ENCODE peak calls at places on chromosomes 11 and 22, in six cellular contexts. P is astrocyte of the spinal cord, K is thoracic aorta, L is cardiac muscle cell, A is brain microvascular endothelial cell, X is NT2/D1. N is an unnamed sample.

GRCh38 chr11:12831471-12832202 is 157.4 kb downstream of the TEAD1 start:
- DNase-seq in P (no peak), K (no peak), L (no peak), A (no peak), X (no peak), N (no peak)

GRCh38 chr22:36017661-36018091 is 10.9 kb downstream of the RBFOX2 start:
- DNase-seq in P (no peak), K (no peak), L (no peak), A (no peak), X (no peak), N (no peak)

GRCh38 chr11:6548121-6548520 is 51.0 kb downstream of the DNHD1 start:
- DNase-seq in P (no peak), K (no peak), L (no peak), A (no peak), X (no peak), N (no peak)

GRCh38 chr11:42778193-42778592 is 533.6 kb upstream of the API5 start:
- DNase-seq in P (no peak), K (no peak), L (no peak), A (no peak), X (peak; percentile 27), N (no peak)

GRCh38 chr11:26076591-26076990 is 255.3 kb upstream of the ANO3 start:
- DNase-seq in P (no peak), K (no peak), L (no peak), A (no peak), X (no peak), N (no peak)

GRCh38 chr11:108117746-108118371 is 3.5 kb upstream of the ACAT1 start:
- DNase-seq in P (peak; percentile 72), K (no peak), L (peak; percentile 78), A (no peak), X (no peak), N (peak; percentile 36)

GRCh38 chr11:117421471-117421870 is 93.8 kb downstream of the CEP164 start:
- DNase-seq in P (no peak), K (no peak), L (no peak), A (no peak), X (no peak), N (no peak)

GRCh38 chr11:97739892-97740782 is 1280.6 kb upstream of the CNTN5 start:
- DNase-seq in P (peak; percentile 83), K (no peak), L (peak; percentile 94), A (no peak), X (no peak), N (peak; percentile 55)

GRCh38 chr22:35540600-35541253 is at the start of gene RASD2:
- DNase-seq in P (no peak), K (no peak), L (peak; percentile 31), A (no peak), X (no peak), N (no peak)

GRCh38 chr22:38730411-38730871 is 24.7 kb downstream of the GTPBP1 start:
- DNase-seq in P (no peak), K (no peak), L (no peak), A (no peak), X (no peak), N (no peak)

GRCh38 chr22:22196018-22196533 is 48.5 kb upstream of the VPREB1 start:
- DNase-seq in P (no peak), K (no peak), L (no peak), A (no peak), X (no peak), N (no peak)

GRCh38 chr22:38228326-38228872 is 26.6 kb downstream of the MAFF start:
- DNase-seq in P (peak; percentile 33), K (no peak), L (peak; percentile 32), A (no peak), X (no peak), N (no peak)

GRCh38 chr11:16034074-16034473 is 322.3 kb downstream of the SOX6 start:
- DNase-seq in P (no peak), K (no peak), L (peak; percentile 35), A (no peak), X (no peak), N (no peak)

GRCh38 chr11:118789501-118790356 is 1.2 kb downstream of the DDX6 start:
- DNase-seq in P (peak; percentile 33), K (no peak), L (peak; percentile 33), A (peak; percentile 1), X (no peak), N (no peak)

GRCh38 chr22:19058713-19059451 is 63.3 kb downstream of the DGCR2 start:
- DNase-seq in P (no peak), K (no peak), L (no peak), A (no peak), X (no peak), N (no peak)

GRCh38 chr11:13449522-13449921 is 13.5 kb downstream of the BTBD10 start:
- DNase-seq in P (no peak), K (no peak), L (no peak), A (no peak), X (no peak), N (no peak)

GRCh38 chr11:61632096-61632495 is 48.1 kb upstream of the DAGLA start:
- DNase-seq in P (no peak), K (no peak), L (no peak), A (no peak), X (no peak), N (no peak)

GRCh38 chr11:130161441-130161840 is 1.9 kb downstream of the ST14 start:
- DNase-seq in P (no peak), K (no peak), L (no peak), A (no peak), X (no peak), N (no peak)

GRCh38 chr11:83006877-83007330 is 64.8 kb downstream of the RAB30 start:
- DNase-seq in P (no peak), K (no peak), L (no peak), A (no peak), X (no peak), N (no peak)

GRCh38 chr22:36807627-36808026 is 9.2 kb downstream of the PVALB start:
- DNase-seq in P (no peak), K (no peak), L (peak; percentile 5), A (no peak), X (no peak), N (no peak)

GRCh38 chr11:3204141-3205015 is 14.2 kb downstream of the MRGPRG start:
- DNase-seq in P (no peak), K (no peak), L (no peak), A (no peak), X (no peak), N (no peak)

GRCh38 chr11:63888170-63889086 is 28.5 kb downstream of the RCOR2 start:
- DNase-seq in P (peak; percentile 49), K (peak; percentile 16), L (peak; percentile 80), A (peak; percentile 46), X (no peak), N (peak; percentile 47)

GRCh38 chr11:45745065-45745811 is 59.7 kb upstream of the SLC35C1 start:
- DNase-seq in P (no peak), K (no peak), L (peak; percentile 73), A (no peak), X (no peak), N (no peak)

DNA sequence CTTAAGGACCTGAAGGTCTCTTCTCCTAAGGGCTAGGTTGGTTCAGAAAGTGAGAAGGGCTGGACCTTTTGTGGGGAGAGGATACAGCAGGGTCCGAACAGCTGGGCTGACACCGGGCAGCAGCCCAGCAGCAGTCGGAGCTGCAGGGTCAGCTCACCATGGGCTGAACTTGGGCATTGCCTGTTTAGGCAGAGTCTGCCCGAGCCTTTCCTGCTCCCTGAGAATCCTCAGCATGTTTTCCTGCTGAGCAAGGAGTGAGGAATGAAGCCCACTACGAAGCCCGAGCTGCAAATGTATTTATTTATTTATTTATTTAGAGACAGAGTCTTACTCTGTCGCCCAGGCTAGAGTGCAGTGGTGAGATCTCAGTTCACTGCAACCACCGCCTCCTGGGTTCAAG is 83.9 kb downstream of the PTPRJ start:
- DNase-seq in P (peak; percentile 71), K (no peak), L (peak; percentile 68), A (peak; percentile 79), X (no peak), N (no peak)
- H3K4me3 ChIP-seq in P (no peak overlapping the region), K (peak overlapping the region; percentile 43), L (no peak overlapping the region), A (no peak overlapping the region), X (no peak overlapping the region), N (no peak overlapping the region)

DNA sequence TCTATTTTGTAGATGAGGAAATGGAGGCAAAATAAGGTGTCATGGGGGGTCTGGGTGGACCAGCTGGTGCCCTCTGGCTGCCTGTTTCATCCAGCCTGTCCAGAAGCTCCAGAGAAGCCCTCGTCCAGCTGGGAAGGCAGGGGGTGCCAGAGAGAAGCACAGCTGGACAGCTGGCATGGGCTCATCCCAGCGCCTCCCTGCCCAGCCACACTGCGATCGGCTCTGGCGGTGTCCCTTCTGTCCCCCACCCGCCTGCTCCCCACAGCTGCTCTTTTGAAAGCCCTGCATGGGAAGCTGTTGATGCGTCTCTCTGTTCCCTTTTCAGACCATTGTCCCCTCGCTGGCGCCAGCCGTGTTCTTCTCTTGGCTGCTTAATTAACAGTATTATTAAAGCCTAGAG is 86.5 kb downstream of the MN1 start:
- DNase-seq in P (no peak), K (no peak), L (no peak), A (no peak), X (no peak), N (no peak)
- H3K4me3 ChIP-seq in P (no peak overlapping the region), K (no peak overlapping the region), L (no peak overlapping the region), A (no peak overlapping the region), X (no peak overlapping the region), N (no peak overlapping the region)

DNA sequence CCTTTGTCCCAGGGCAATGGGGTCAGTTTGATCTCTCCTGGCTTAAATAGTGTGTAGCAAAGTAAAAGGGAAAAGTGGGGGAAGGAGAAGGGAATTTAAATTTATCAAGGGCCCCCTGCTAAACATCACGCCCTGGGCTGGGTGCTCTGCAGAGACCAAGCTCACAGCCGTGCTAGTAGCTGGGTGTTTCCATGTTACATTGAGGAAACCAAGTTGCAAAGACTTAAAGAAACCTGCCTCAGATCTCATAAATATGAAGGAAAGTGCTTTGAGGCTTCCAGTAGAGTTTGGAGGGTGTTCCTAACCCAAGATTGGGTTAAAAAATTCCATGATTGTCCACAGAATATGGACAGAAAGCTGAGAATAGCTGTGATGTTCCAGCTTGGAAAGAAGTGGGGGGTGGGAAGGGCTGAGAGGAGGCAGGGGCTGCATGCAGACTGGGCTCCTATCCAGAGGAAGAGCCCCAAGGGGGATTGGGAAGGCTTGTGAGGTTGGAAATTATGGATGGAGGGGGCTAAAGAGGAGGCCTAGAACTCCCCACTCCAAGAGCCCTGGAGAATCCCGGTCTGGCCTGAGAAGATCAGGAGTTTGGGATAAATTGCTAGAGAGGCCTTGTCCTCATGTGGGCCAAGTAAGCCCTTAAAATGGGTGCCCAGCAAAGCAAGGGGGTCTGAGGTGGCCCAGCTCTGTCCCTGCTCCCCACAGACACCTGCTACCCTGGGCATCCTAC is 25.0 kb upstream of the OAF start:
- DNase-seq in P (no peak), K (no peak), L (no peak), A (no peak), X (no peak), N (no peak)
- H3K4me3 ChIP-seq in P (no peak overlapping the region), K (no peak overlapping the region), L (no peak overlapping the region), A (no peak overlapping the region), X (no peak overlapping the region), N (no peak overlapping the region)

GRCh38 chr22:18044548-18045271 is 20.3 kb upstream of the MICAL3 start:
- DNase-seq in P (peak; percentile 47), K (no peak), L (peak; percentile 35), A (peak; percentile 18), X (no peak), N (no peak)

GRCh38 chr22:18045794-18046193 is 21.4 kb upstream of the MICAL3 start:
- DNase-seq in P (no peak), K (no peak), L (no peak), A (no peak), X (no peak), N (no peak)

GRCh38 chr22:18048041-18048440 is 23.7 kb upstream of the MICAL3 start:
- DNase-seq in P (no peak), K (no peak), L (no peak), A (no peak), X (no peak), N (no peak)

GRCh38 chr22:18050065-18050464 is 25.7 kb upstream of the MICAL3 start:
- DNase-seq in P (no peak), K (no peak), L (no peak), A (no peak), X (no peak), N (no peak)

GRCh38 chr22:18048441-18048898 is 24.1 kb upstream of the MICAL3 start:
- DNase-seq in P (no peak), K (no peak), L (peak; percentile 50), A (peak; percentile 42), X (no peak), N (no peak)
- H3K4me3 ChIP-seq in P (no peak overlapping the region), K (no peak overlapping the region), L (no peak overlapping the region), A (no peak overlapping the region), X (no peak overlapping the region), N (peak overlapping the region; percentile 26)